ENCODE peak calls at places on chromosomes 4 and X, in five cellular contexts. K is GM12864, U is AG10803, B is bronchial epithelial cell, D is fibroblast of lung. E is an unnamed sample.

GRCh38 chr4:48047421-48047844 is 30.9 kb downstream of the NIPAL1 start:
- DNase-seq in K (peak), D (no peak), B (no peak), U (no peak), E (no peak)

GRCh38 chr4:56728512-56728911 is 47.4 kb upstream of the HOPX start:
- DNase-seq in B (peak), K (no peak), U (peak), D (peak), E (no peak)

GRCh38 chrX:67544871-67545771 is 1.3 kb downstream of the AR start:
- DNase-seq in U (no peak), B (no peak), D (peak), K (no peak), E (peak)

GRCh38 chr4:186472948-186473347 is 82.4 kb downstream of the MTNR1A start:
- DNase-seq in K (no peak), U (peak), B (peak), D (peak), E (no peak)

GRCh38 chrX:5976332-5976731 is 252.3 kb downstream of the NLGN4X start:
- DNase-seq in D (no peak), B (no peak), U (no peak), K (no peak), E (no peak)

GRCh38 chr4:74543983-74544382 is 99.0 kb downstream of the AREG start:
- DNase-seq in K (no peak), D (peak), U (peak), B (peak), E (no peak)

GRCh38 chrX:65871671-65872311 is 168.1 kb downstream of the VSIG4 start:
- DNase-seq in K (no peak), U (peak), D (no peak), B (peak), E (no peak)

GRCh38 chrX:139203681-139204575 is 326.6 kb upstream of the F9 start:
- DNase-seq in D (no peak), B (no peak), K (no peak), U (peak), E (peak)

GRCh38 chr4:57131849-57132745 is 21.9 kb upstream of the IGFBP7 start:
- DNase-seq in B (peak), U (no peak), D (no peak), K (no peak), E (no peak)

GRCh38 chr4:4689694-4690440 is 148.0 kb upstream of the STX18 start:
- DNase-seq in B (no peak), U (peak), K (peak), D (no peak), E (no peak)

GRCh38 chr4:22573198-22573597 is 57.3 kb upstream of the ADGRA3 start:
- DNase-seq in D (peak), B (no peak), U (no peak), K (no peak), E (no peak)

GRCh38 chr4:8507624-8508023 is 67.0 kb downstream of the TRMT44 start:
- DNase-seq in K (no peak), D (no peak), U (peak), B (no peak), E (no peak)

GRCh38 chr4:77040856-77041576 is 34.8 kb downstream of the CCNI start:
- DNase-seq in D (peak), K (no peak), B (no peak), U (no peak), E (no peak)

GRCh38 chr4:56220261-56220660 is 167.0 kb downstream of the AASDH start:
- DNase-seq in B (no peak), K (no peak), U (no peak), D (peak), E (no peak)

GRCh38 chr4:145153904-145154298 is 26.5 kb downstream of the OTUD4 start:
- DNase-seq in D (no peak), K (no peak), U (no peak), B (no peak), E (no peak)

GRCh38 chr4:83269256-83269655 is 15.3 kb downstream of the COQ2 start:
- DNase-seq in D (no peak), U (peak), B (no peak), K (no peak), E (no peak)

GRCh38 chr4:190020790-190021717 is 6.0 kb downstream of the FRG2 start:
- DNase-seq in D (peak), B (peak), U (peak), K (no peak), E (no peak)

GRCh38 chr4:168757500-168757899 is 252.6 kb downstream of the CBR4 start:
- DNase-seq in D (no peak), U (no peak), B (no peak), K (no peak), E (no peak)

GRCh38 chr4:5019274-5019673 is at the start of gene CYTL1:
- DNase-seq in U (no peak), D (no peak), B (no peak), K (no peak), E (peak)

GRCh38 chrX:153667931-153668396 is 5.6 kb downstream of the PNCK start:
- DNase-seq in K (peak), D (peak), B (peak), U (peak), E (peak)

GRCh38 chr4:77072195-77072753 is 3.5 kb downstream of the CCNI start:
- DNase-seq in B (peak), D (no peak), U (no peak), K (no peak), E (no peak)

GRCh38 chr4:107586321-107586720 is 133.7 kb downstream of the PAPSS1 start:
- DNase-seq in K (no peak), D (no peak), U (no peak), B (no peak), E (peak)

GRCh38 chr4:143626134-143626859 is 74.2 kb downstream of the FREM3 start:
- DNase-seq in U (peak), B (no peak), D (peak), K (no peak), E (no peak)

GRCh38 chr4:167602157-167602556 is 367.9 kb upstream of the SPOCK3 start:
- DNase-seq in U (no peak), K (no peak), D (no peak), B (peak), E (no peak)

GRCh38 chr4:85905761-85906160 is 430.8 kb downstream of the ARHGAP24 start:
- DNase-seq in U (no peak), B (no peak), K (no peak), D (no peak), E (no peak)

GRCh38 chrX:154020500-154021115 is 906 bp upstream of the IRAK1 start:
- DNase-seq in D (no peak), U (peak), K (no peak), B (no peak), E (no peak)

GRCh38 chr4:82587826-82588225 is 26.0 kb upstream of the TMEM150C start:
- DNase-seq in U (no peak), D (no peak), K (no peak), B (no peak), E (no peak)

GRCh38 chr4:165384608-165385007 is 5.8 kb downstream of the CPE start:
- DNase-seq in K (no peak), U (peak), B (peak), D (peak), E (no peak)

GRCh38 chrX:1893758-1894294 is 279.0 kb downstream of the ASMT start:
- DNase-seq in U (no peak), K (no peak), B (no peak), D (no peak), E (no peak)

GRCh38 chr4:85092536-85092935 is 126.0 kb upstream of the WDFY3 start:
- DNase-seq in D (no peak), K (no peak), B (no peak), U (no peak), E (no peak)

GRCh38 chrX:623599-624323 is 6.8 kb upstream of the SHOX start:
- DNase-seq in U (peak), K (no peak), D (peak), B (no peak), E (no peak)

GRCh38 chrX:10474510-10474909 is 145.9 kb downstream of the MID1 start:
- DNase-seq in D (no peak), U (no peak), K (no peak), B (no peak), E (no peak)

GRCh38 chr4:76614589-76614988 is 179.6 kb downstream of the SHROOM3 start:
- DNase-seq in U (peak), K (no peak), D (peak), B (no peak), E (no peak)

GRCh38 chrX:13257223-13258051 is 62.4 kb downstream of the ATXN3L start:
- DNase-seq in B (no peak), D (no peak), U (no peak), K (peak), E (no peak)

GRCh38 chrX:38985375-38985774 is 184.1 kb downstream of the MID1IP1 start:
- DNase-seq in U (peak), K (no peak), B (peak), D (peak), E (no peak)

GRCh38 chr4:138869165-138869564 is 146.4 kb upstream of the NOCT start:
- DNase-seq in D (peak), K (no peak), U (no peak), B (no peak), E (no peak)

GRCh38 chr4:142567199-142567598 is 278.9 kb downstream of the INPP4B start:
- DNase-seq in D (no peak), U (no peak), K (no peak), B (peak), E (no peak)

DNA sequence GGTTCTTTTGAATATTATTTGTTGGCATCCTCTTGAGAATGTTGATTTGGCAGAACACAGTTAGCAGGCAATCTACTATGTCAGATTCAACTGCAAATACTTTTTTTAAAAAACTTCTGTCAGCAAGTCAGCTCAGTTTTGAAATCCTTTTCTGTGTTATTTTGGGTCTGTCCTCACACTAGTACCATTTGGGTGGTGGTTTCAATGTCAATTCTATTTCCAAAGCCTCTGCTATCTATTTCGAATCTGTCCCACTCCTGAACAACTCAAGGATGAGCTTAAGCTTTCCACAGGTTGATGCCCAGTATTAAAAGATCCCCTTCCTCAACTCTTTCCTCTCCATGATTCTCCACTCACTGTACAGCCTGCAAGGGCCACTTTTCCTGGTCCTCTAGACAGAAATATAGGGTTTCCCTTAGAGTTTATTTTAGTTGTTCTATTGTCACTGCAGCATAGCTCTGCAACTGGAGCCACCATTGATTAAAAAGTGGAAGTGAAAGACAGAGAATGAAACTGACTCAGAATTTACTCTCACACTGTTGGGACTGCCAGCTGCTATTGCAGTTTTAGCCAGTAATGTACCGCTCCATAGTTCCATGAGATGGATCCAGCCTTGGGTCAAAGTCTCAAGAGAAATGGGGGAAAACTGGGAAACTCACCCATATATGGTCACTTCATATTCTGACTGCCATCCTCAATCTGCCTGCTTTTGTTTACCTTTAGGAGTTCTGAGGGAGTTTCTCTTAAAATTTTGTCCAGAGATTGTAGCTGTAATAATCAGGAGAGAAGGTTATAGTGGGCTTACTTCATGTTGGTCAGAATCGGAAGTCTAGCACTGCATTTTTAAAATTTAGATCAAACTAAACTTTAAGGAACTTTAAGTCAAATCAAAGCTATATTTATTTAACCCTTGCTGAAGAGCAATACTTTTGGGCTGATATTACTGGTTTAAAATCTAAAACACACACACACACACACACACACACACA is 14.6 kb downstream of the HDX start:
- DNase-seq in B (no peak), K (no peak), U (no peak), D (no peak), E (no peak)
- TF ChIP-seq CTCF in B (no peak), K (no peak), U (no peak), D (no peak), E (no peak)

GRCh38 chr4:90137545-90137944 is 10.4 kb downstream of the CCSER1 start:
- DNase-seq in D (peak), B (peak), U (no peak), K (no peak), E (no peak)
- TF ChIP-seq CTCF in D (no peak), B (no peak), U (no peak), K (no peak), E (no peak)

GRCh38 chr4:38612996-38613395 is 51.0 kb upstream of the KLF3 start:
- DNase-seq in D (peak), U (no peak), B (peak), K (no peak), E (no peak)
- TF ChIP-seq CTCF in D (no peak), U (no peak), B (no peak), K (no peak), E (no peak)

GRCh38 chr4:140156529-140157171 is 2.7 kb upstream of the MAML3 start:
- DNase-seq in U (peak), K (peak), D (no peak), B (no peak), E (no peak)

GRCh38 chr4:140152760-140153418 is 1.1 kb downstream of the MAML3 start:
- DNase-seq in D (peak), K (no peak), U (peak), B (peak), E (peak)

GRCh38 chr4:140153744-140154571 is at the start of gene MAML3:
- DNase-seq in B (peak), D (peak), K (no peak), U (peak), E (peak)

GRCh38 chr4:140153419-140153743 is 603 bp downstream of the MAML3 start:
- DNase-seq in D (no peak), U (no peak), B (no peak), K (no peak), E (no peak)

GRCh38 chr4:140154572-140154891 is 548 bp upstream of the MAML3 start:
- DNase-seq in U (no peak), B (no peak), D (no peak), K (no peak), E (no peak)
- TF ChIP-seq CTCF in U (no peak), B (no peak), D (no peak), K (no peak), E (peak)

E was measured in neural crest cell.